ENCODE peak calls at places on chromosomes 16 and 17, in ten cellular contexts. B is heart right ventricle, D is PC-9, S is upper lobe of right lung, V is pancreas, Q is Caco-2, I is aorta, G is stomach, A is small intestine, Y is SK-N-MC. P is an unnamed sample. For H3K9me3, the result is how much of the 10 kb centered on the place peaks cover.

GRCh38 chr17:58506354-58507080 is 7.9 kb downstream of the MTMR4 start:
- DNase-seq in B (no peak), D (no peak), S (no peak), V (no peak), Q (no peak), I (no peak), G (no peak), A (no peak), Y (no peak), P (no peak)

GRCh38 chr17:43468746-43469544 is 14.8 kb upstream of the DHX8 start:
- DNase-seq in B (no peak), D (peak), S (no peak), V (no peak), Q (no peak), I (no peak), G (no peak), A (no peak), Y (no peak), P (peak)

GRCh38 chr17:57045868-57046671 is 39.0 kb upstream of the AKAP1 start:
- DNase-seq in B (no peak), D (no peak), S (peak), V (peak), Q (no peak), I (peak), G (peak), A (no peak), Y (no peak), P (no peak)

GRCh38 chr17:65783845-65784334 is 222.4 kb upstream of the AXIN2 start:
- DNase-seq in B (no peak), D (peak), S (no peak), V (no peak), Q (no peak), I (no peak), G (no peak), A (peak), Y (no peak), P (peak)

GRCh38 chr17:39867891-39868553 is at the start of gene ZPBP2:
- DNase-seq in B (no peak), D (no peak), S (peak), V (no peak), Q (no peak), I (no peak), G (no peak), A (peak), Y (no peak), P (no peak)

GRCh38 chr16:30350134-30350871 is 4.8 kb downstream of the CD2BP2 start:
- DNase-seq in B (no peak), D (no peak), S (no peak), V (no peak), Q (no peak), I (no peak), G (no peak), A (peak), Y (no peak), P (no peak)

GRCh38 chr17:47257651-47258339 is 4.2 kb downstream of the ITGB3 start:
- DNase-seq in B (no peak), D (no peak), S (no peak), V (no peak), Q (no peak), I (no peak), G (no peak), A (no peak), Y (no peak), P (no peak)

GRCh38 chr16:80599466-80599865 is 58.7 kb downstream of the DYNLRB2 start:
- DNase-seq in B (no peak), D (no peak), S (no peak), V (no peak), Q (no peak), I (no peak), G (no peak), A (no peak), Y (no peak), P (no peak)

GRCh38 chr16:78133919-78134318 is 34.5 kb downstream of the WWOX start:
- DNase-seq in B (no peak), D (no peak), S (no peak), V (no peak), Q (no peak), I (no peak), G (no peak), A (peak), Y (no peak), P (no peak)

GRCh38 chr17:2591040-2591640 is 2.3 kb upstream of the PAFAH1B1 start:
- DNase-seq in B (no peak), D (no peak), S (no peak), V (no peak), Q (no peak), I (no peak), G (no peak), A (no peak), Y (no peak), P (no peak)

GRCh38 chr17:65925606-65926307 is 266.2 kb downstream of the CEP112 start:
- DNase-seq in B (no peak), D (no peak), S (no peak), V (no peak), Q (no peak), I (no peak), G (no peak), A (no peak), Y (no peak), P (no peak)

GRCh38 chr17:58412910-58413630 is 4.3 kb downstream of the RNF43 start:
- DNase-seq in B (no peak), D (peak), S (no peak), V (no peak), Q (no peak), I (no peak), G (no peak), A (peak), Y (no peak), P (no peak)

GRCh38 chr17:28204751-28205150 is 114.2 kb upstream of the TMEM97 start:
- DNase-seq in B (no peak), D (peak), S (no peak), V (no peak), Q (no peak), I (no peak), G (no peak), A (no peak), Y (no peak), P (no peak)

GRCh38 chr17:49875690-49876089 is 27.8 kb upstream of the TAC4 start:
- DNase-seq in B (no peak), D (no peak), S (no peak), V (no peak), Q (no peak), I (no peak), G (no peak), A (no peak), Y (no peak), P (no peak)

GRCh38 chr17:67615736-67616135 is 102.0 kb upstream of the NOL11 start:
- DNase-seq in B (no peak), D (no peak), S (no peak), V (no peak), Q (no peak), I (no peak), G (no peak), A (no peak), Y (no peak), P (no peak)

GRCh38 chr16:85699628-85700027 is 10.9 kb upstream of the GINS2 start:
- DNase-seq in B (no peak), D (no peak), S (no peak), V (no peak), Q (no peak), I (no peak), G (no peak), A (no peak), Y (no peak), P (no peak)

GRCh38 chr17:14307560-14308024 is 6.7 kb downstream of the HS3ST3B1 start:
- DNase-seq in B (no peak), D (no peak), S (no peak), V (no peak), Q (no peak), I (no peak), G (no peak), A (no peak), Y (no peak), P (no peak)

GRCh38 chr16:49849709-49850108 is 6.2 kb downstream of the ZNF423 start:
- DNase-seq in B (no peak), D (no peak), S (no peak), V (no peak), Q (no peak), I (no peak), G (no peak), A (no peak), Y (no peak), P (no peak)

GRCh38 chr17:1299729-1300579 is 20.5 kb downstream of the TRARG1 start:
- DNase-seq in B (peak), D (no peak), S (no peak), V (no peak), Q (no peak), I (no peak), G (no peak), A (no peak), Y (no peak), P (no peak)

GRCh38 chr16:72596373-72596772 is 424.4 kb upstream of the PMFBP1 start:
- DNase-seq in B (no peak), D (no peak), S (no peak), V (no peak), Q (no peak), I (no peak), G (no peak), A (no peak), Y (no peak), P (no peak)

GRCh38 chr17:73272906-73273218 is 11.2 kb upstream of the CPSF4L start:
- DNase-seq in B (no peak), D (no peak), S (no peak), V (no peak), Q (no peak), I (no peak), G (no peak), A (no peak), Y (no peak), P (no peak)

GRCh38 chr17:64048805-64049204 is 28.4 kb upstream of the ICAM2 start:
- DNase-seq in B (no peak), D (no peak), S (no peak), V (no peak), Q (no peak), I (no peak), G (no peak), A (no peak), Y (no peak), P (no peak)

GRCh38 chr17:354651-355556 is 2.3 kb upstream of the RPH3AL start:
- DNase-seq in B (no peak), D (no peak), S (peak), V (peak), Q (peak), I (no peak), G (no peak), A (peak), Y (no peak), P (no peak)

GRCh38 chr17:57948169-57948554 is 7.0 kb downstream of the CUEDC1 start:
- DNase-seq in B (no peak), D (no peak), S (no peak), V (no peak), Q (no peak), I (no peak), G (no peak), A (no peak), Y (no peak), P (no peak)

GRCh38 chr16:89909777-89910716 is 8.6 kb upstream of the MC1R start:
- DNase-seq in B (peak), D (no peak), S (peak), V (peak), Q (peak), I (peak), G (peak), A (peak), Y (no peak), P (peak)

GRCh38 chr17:64032081-64032480 is 11.6 kb upstream of the ICAM2 start:
- DNase-seq in B (no peak), D (no peak), S (peak), V (no peak), Q (no peak), I (no peak), G (no peak), A (no peak), Y (no peak), P (no peak)

GRCh38 chr17:4553669-4554068 is 1.5 kb downstream of the MYBBP1A start:
- DNase-seq in B (no peak), D (no peak), S (peak), V (no peak), Q (no peak), I (peak), G (no peak), A (no peak), Y (no peak), P (no peak)

GRCh38 chr17:82495844-82496528 is 23.5 kb upstream of the FOXK2 start:
- DNase-seq in B (no peak), D (no peak), S (no peak), V (peak), Q (peak), I (no peak), G (no peak), A (peak), Y (no peak), P (no peak)

GRCh38 chr17:57902800-57903759 is 52.1 kb downstream of the CUEDC1 start:
- DNase-seq in B (peak), D (peak), S (peak), V (peak), Q (peak), I (peak), G (peak), A (peak), Y (no peak), P (peak)

GRCh38 chr16:2820836-2821482 is 3.9 kb downstream of the PRSS21 start:
- DNase-seq in B (no peak), D (no peak), S (peak), V (no peak), Q (no peak), I (peak), G (no peak), A (no peak), Y (no peak), P (no peak)

GRCh38 chr17:2692781-2693135 is 18.8 kb downstream of the CLUH start:
- DNase-seq in B (no peak), D (no peak), S (no peak), V (no peak), Q (no peak), I (no peak), G (peak), A (no peak), Y (no peak), P (no peak)

GRCh38 chr17:28145348-28145747 is 102.9 kb downstream of the NLK start:
- DNase-seq in B (no peak), D (no peak), S (no peak), V (no peak), Q (no peak), I (no peak), G (no peak), A (no peak), Y (no peak), P (no peak)

GRCh38 chr17:38853292-38854219 is at the start of gene RPL23:
- DNase-seq in B (peak), D (peak), S (peak), V (peak), Q (peak), I (peak), G (peak), A (peak), Y (peak), P (peak)

GRCh38 chr17:2892305-2892971 is 96.2 kb downstream of the RAP1GAP2 start:
- DNase-seq in B (no peak), D (peak), S (no peak), V (peak), Q (no peak), I (no peak), G (peak), A (peak), Y (no peak), P (peak)

GRCh38 chr16:88633684-88634140 is 4.7 kb upstream of the IL17C start:
- DNase-seq in B (peak), D (no peak), S (peak), V (no peak), Q (peak), I (no peak), G (peak), A (peak), Y (no peak), P (peak)

GRCh38 chr16:57645691-57646387 is 17.4 kb downstream of the ADGRG1 start:
- DNase-seq in B (peak), D (no peak), S (no peak), V (no peak), Q (no peak), I (no peak), G (no peak), A (no peak), Y (no peak), P (no peak)

GRCh38 chr17:46090871-46091270 is 91.8 kb downstream of the STH start:
- DNase-seq in B (no peak), D (no peak), S (no peak), V (no peak), Q (no peak), I (no peak), G (no peak), A (no peak), Y (no peak), P (no peak)

GRCh38 chr16:85615852-85616607 is 2.9 kb downstream of the GSE1 start:
- DNase-seq in B (peak), D (peak), S (peak), V (peak), Q (peak), I (peak), G (peak), A (peak), Y (no peak), P (peak)

GRCh38 chr17:16617481-16618060 is 36.1 kb downstream of the ZNF624 start:
- DNase-seq in B (no peak), D (no peak), S (no peak), V (no peak), Q (no peak), I (no peak), G (no peak), A (no peak), Y (no peak), P (no peak)

GRCh38 chr17:16622540-16623277 is 30.9 kb downstream of the ZNF624 start:
- DNase-seq in B (no peak), D (no peak), S (no peak), V (no peak), Q (no peak), I (no peak), G (no peak), A (no peak), Y (no peak), P (no peak)

DNA sequence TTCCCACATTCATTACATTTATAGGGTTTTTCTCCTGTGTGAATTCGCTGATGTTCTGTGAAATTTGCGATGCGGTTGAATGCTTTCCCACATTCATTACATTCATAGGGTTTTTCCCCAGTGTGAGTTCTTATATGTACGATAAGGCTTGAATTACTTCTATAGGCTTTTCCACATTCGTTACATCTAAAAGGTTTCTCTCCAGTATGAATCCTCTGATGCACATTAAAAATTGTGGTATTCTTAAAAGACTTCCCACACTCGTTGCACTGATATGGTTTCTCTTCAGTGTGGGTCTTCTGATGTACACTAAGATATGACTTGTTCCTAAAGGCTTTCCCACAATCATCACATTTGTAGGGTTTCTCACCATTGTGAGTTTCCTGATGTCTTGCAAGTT is 30.4 kb downstream of the ZNF624 start:
- DNase-seq in B (no peak), D (no peak), S (no peak), V (no peak), Q (no peak), I (no peak), G (no peak), A (no peak), Y (no peak), P (no peak)
- H3K9me3 ChIP-seq in B (half or more), D (under half), S (half or more), V (under half), Q (half or more), I (under half), G (under half), A (under half), Y (under half), P (half or more)

DNA sequence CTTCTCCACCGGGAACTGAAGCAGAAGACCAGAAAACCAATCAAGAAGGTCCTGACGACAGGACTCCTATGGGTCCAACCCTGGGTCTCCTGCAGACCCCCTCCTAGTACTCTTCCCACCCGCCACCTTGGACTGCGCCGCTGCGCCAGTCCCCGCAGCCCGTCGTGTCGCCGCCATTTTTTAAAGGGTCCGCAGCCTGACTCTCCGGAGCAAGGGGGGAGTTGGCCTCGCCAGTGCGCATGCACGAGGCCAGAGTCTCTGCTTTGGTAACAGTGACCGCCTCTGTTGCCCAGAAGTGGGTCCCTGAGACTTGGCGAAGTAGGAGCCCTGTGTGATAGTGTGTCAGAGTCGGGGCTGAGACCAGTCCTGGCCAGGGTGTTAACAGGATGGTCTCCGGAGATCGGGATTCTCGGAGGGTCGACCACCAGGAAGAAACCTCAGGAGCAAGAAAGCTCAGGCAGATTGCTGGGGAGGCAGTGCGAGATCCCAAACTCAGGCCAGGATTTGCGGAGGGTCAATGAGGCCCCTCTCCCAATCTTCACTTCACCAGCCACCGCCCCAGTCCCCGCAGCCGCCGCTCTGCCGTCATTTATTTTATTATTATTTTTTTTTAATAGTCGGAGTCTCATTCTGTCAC is 612.5 kb downstream of the KCNJ18 start:
- DNase-seq in B (no peak), D (no peak), S (no peak), V (no peak), Q (no peak), I (no peak), G (no peak), A (no peak), Y (no peak), P (no peak)
- H3K9me3 ChIP-seq in B (under half), D (under half), S (under half), V (under half), Q (under half), I (under half), G (under half), A (under half), Y (under half), P (under half)

DNA sequence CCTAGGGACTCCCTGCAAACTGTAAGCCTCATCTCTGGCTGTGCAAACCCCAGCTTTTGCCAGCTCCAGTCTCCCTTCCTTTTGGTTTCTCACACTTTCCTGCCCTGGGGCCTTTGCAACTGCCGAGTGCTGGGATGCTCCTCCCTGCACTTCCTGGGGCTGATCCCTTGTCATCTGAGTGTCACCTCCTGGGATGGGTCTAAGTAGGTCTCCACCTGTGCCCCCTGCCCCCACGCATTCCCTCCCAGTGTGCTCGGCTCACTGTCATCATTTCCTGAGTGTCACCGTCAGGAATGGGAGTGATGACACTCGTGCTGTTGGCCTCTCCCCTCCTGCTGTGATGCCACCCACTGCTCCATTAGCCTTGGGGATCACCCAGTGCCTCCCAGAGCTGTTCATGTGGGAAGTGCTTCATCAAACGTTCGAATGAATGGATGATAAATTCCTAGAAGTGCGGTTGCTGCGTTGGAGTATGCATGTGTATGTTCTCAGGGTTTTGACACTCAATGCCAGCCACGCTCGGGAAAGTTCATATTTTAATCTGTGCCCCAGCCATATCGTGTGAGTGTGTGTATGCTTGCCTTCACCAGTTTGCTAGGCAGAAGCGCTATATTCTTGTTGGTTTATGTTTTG is 189.9 kb downstream of the NTN1 start:
- DNase-seq in B (no peak), D (no peak), S (no peak), V (no peak), Q (no peak), I (no peak), G (no peak), A (no peak), Y (peak), P (no peak)
- H3K9me3 ChIP-seq in B (under half), D (under half), S (under half), V (under half), Q (under half), I (under half), G (under half), A (under half), Y (under half), P (under half)

DNA sequence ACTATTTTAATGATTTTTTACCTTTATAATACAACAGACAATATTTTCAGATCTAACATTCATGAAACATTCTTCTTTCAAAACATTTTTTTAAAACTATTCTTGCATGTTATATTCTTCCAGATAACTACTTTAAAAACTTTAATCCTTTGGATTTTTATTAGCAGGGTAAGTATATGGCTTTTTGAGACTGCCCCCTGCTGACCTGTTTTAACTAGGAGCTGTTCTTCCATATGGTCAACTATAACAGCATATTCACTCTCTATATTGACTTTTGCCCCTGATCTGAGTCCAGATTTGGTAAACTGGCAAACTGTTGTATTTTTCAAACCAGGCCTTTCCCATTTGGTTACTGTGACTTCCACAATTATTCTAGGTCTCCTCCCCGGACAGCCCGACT is 16.5 kb downstream of the ZNF18 start:
- DNase-seq in B (no peak), D (no peak), S (no peak), V (no peak), Q (no peak), I (no peak), G (no peak), A (no peak), Y (no peak), P (no peak)
- H3K9me3 ChIP-seq in B (under half), D (under half), S (under half), V (under half), Q (under half), I (under half), G (under half), A (under half), Y (under half), P (under half)

P was measured in hepatocyte.